ENCODE peak calls at places on chromosomes 13 and 19, in seven cellular contexts. K is CD4-positive, alpha-beta T cell; S is cardiac muscle cell; H is endothelial cell; Z is tibial artery; D is neural progenitor cell; J is adrenal gland. T is an unnamed sample.

GRCh38 chr13:75704942-75705320 is 68.8 kb downstream of the LMO7 start:
- DNase-seq in K (no peak), S (no peak), H (no peak), Z (no peak), D (no peak), J (no peak), T (no peak)

GRCh38 chr19:55253842-55254624 is 4.8 kb downstream of the PPP6R1 start:
- DNase-seq in K (peak), S (no peak), H (no peak), Z (no peak), D (no peak), J (no peak), T (peak)

GRCh38 chr13:24225930-24226329 is 65.4 kb downstream of the SPATA13 start:
- DNase-seq in K (no peak), S (no peak), H (no peak), Z (no peak), D (no peak), J (no peak), T (no peak)

GRCh38 chr13:108929532-108929931 is 300.1 kb downstream of the MYO16 start:
- DNase-seq in K (no peak), S (no peak), H (no peak), Z (no peak), D (no peak), J (no peak), T (no peak)

GRCh38 chr13:38688674-38689073 is 1.8 kb downstream of the FREM2 start:
- DNase-seq in K (no peak), S (no peak), H (no peak), Z (no peak), D (no peak), J (no peak), T (no peak)

GRCh38 chr19:29326849-29327840 is 114.2 kb upstream of the UQCRFS1 start:
- DNase-seq in K (no peak), S (no peak), H (no peak), Z (no peak), D (no peak), J (no peak), T (no peak)

GRCh38 chr19:48760514-48761221 is 5.3 kb downstream of the FGF21 start:
- DNase-seq in K (no peak), S (no peak), H (no peak), Z (no peak), D (no peak), J (no peak), T (no peak)

GRCh38 chr19:15161028-15161984 is 39.5 kb downstream of the NOTCH3 start:
- DNase-seq in K (no peak), S (no peak), H (no peak), Z (peak), D (no peak), J (peak), T (peak)

GRCh38 chr19:1816530-1817298 is 4.6 kb upstream of the ATP8B3 start:
- DNase-seq in K (no peak), S (no peak), H (no peak), Z (no peak), D (no peak), J (no peak), T (no peak)

GRCh38 chr13:87954116-87954515 is 282.9 kb downstream of the SLITRK5 start:
- DNase-seq in K (no peak), S (no peak), H (no peak), Z (no peak), D (no peak), J (no peak), T (no peak)

GRCh38 chr19:33828266-33829075 is 31.8 kb downstream of the KCTD15 start:
- DNase-seq in K (no peak), S (no peak), H (no peak), Z (peak), D (no peak), J (no peak), T (no peak)

GRCh38 chr13:72125561-72125960 is 258.6 kb upstream of the DACH1 start:
- DNase-seq in K (no peak), S (no peak), H (no peak), Z (no peak), D (no peak), J (no peak), T (no peak)

GRCh38 chr19:19154768-19155494 is 15.1 kb downstream of the MEF2B start:
- DNase-seq in K (no peak), S (no peak), H (no peak), Z (no peak), D (no peak), J (no peak), T (no peak)

GRCh38 chr19:38898788-38899446 is 501 bp downstream of the SIRT2 start:
- DNase-seq in K (no peak), S (peak), H (no peak), Z (no peak), D (peak), J (no peak), T (no peak)

GRCh38 chr19:46806651-46807050 is 18.3 kb upstream of the SLC1A5 start:
- DNase-seq in K (no peak), S (no peak), H (no peak), Z (no peak), D (no peak), J (no peak), T (no peak)

GRCh38 chr13:60162096-60162495 is 1.6 kb downstream of the DIAPH3 start:
- DNase-seq in K (no peak), S (no peak), H (no peak), Z (no peak), D (no peak), J (no peak), T (no peak)

GRCh38 chr19:952680-953500 is 27.1 kb downstream of the ARID3A start:
- DNase-seq in K (no peak), S (no peak), H (no peak), Z (no peak), D (no peak), J (no peak), T (no peak)

GRCh38 chr13:93248627-93249047 is 22.0 kb downstream of the GPC6 start:
- DNase-seq in K (no peak), S (peak), H (peak), Z (peak), D (peak), J (no peak), T (no peak)

GRCh38 chr13:77511552-77511951 is 24.0 kb upstream of the SCEL start:
- DNase-seq in K (no peak), S (no peak), H (no peak), Z (no peak), D (no peak), J (no peak), T (no peak)

GRCh38 chr13:32139251-32139650 is 107.7 kb downstream of the FRY start:
- DNase-seq in K (no peak), S (no peak), H (no peak), Z (no peak), D (no peak), J (no peak), T (no peak)

GRCh38 chr19:33241530-33242101 is 16.0 kb upstream of the SLC7A10 start:
- DNase-seq in K (no peak), S (no peak), H (no peak), Z (no peak), D (peak), J (no peak), T (peak)

GRCh38 chr19:2443116-2443784 is 13.5 kb downstream of the LMNB2 start:
- DNase-seq in K (no peak), S (no peak), H (no peak), Z (no peak), D (no peak), J (no peak), T (no peak)

GRCh38 chr19:42333975-42334696 is 8.7 kb downstream of the MEGF8 start:
- DNase-seq in K (no peak), S (no peak), H (no peak), Z (no peak), D (no peak), J (peak), T (no peak)
- TF ChIP-seq CTCF in K (no peak), S (no peak), H (no peak), Z (no peak), D (no peak), J (no peak), T (no peak)

DNA sequence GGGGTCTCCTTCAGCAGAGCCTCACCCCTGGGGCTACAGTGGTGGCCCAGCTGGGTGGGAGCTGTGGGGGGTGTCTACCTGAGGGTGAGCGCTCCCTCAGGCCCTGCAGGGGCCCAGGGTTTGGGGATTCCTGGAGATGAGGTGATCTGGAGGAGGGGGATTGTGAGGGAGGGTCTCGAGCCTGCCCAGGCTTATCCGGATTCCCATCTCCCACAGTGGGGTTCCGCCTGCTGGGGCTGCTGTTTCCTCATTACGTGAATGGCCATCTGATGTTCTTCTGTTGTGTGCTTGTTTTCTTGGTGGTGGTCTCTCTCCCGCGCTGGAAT is 4.4 kb downstream of the PPP1R37 start:
- DNase-seq in K (no peak), S (no peak), H (no peak), Z (no peak), D (no peak), J (no peak), T (no peak)
- TF ChIP-seq CTCF in K (no peak), S (no peak), H (no peak), Z (no peak), D (no peak), J (no peak), T (no peak)

GRCh38 chr19:13071444-13072205 is 31.0 kb downstream of the LYL1 start:
- DNase-seq in K (no peak), S (no peak), H (no peak), Z (no peak), D (no peak), J (no peak), T (no peak)

GRCh38 chr19:13073263-13073662 is 29.4 kb downstream of the LYL1 start:
- DNase-seq in K (no peak), S (no peak), H (no peak), Z (no peak), D (no peak), J (no peak), T (no peak)

GRCh38 chr19:13074378-13074777 is 28.3 kb downstream of the LYL1 start:
- DNase-seq in K (no peak), S (no peak), H (no peak), Z (no peak), D (no peak), J (no peak), T (no peak)

GRCh38 chr19:13070425-13071140 is 32.1 kb downstream of the LYL1 start:
- DNase-seq in K (no peak), S (no peak), H (no peak), Z (no peak), D (no peak), J (no peak), T (no peak)

GRCh38 chr19:13072206-13072898 is 30.3 kb downstream of the LYL1 start:
- DNase-seq in K (no peak), S (no peak), H (no peak), Z (no peak), D (no peak), J (no peak), T (no peak)
- TF ChIP-seq CTCF in K (no peak), S (no peak), H (no peak), Z (no peak), D (no peak), J (no peak), T (no peak)

GRCh38 chr19:17725422-17726078 is 6.3 kb downstream of the MAP1S start:
- DNase-seq in K (no peak), S (no peak), H (no peak), Z (no peak), D (peak), J (no peak), T (peak)
- TF ChIP-seq CTCF in K (peak), S (peak), H (peak), Z (no peak), D (peak), J (no peak), T (peak)